ENCODE peak calls at places on chromosomes 1 and 21, in nine cellular contexts. One of them, this sample, is unnamed. For H3K4me1, the result is how much of the 10 kb centered on the place peaks cover.

GRCh38 chr1:19704247-19705113 is 39.8 kb downstream of the HTR6 start:
- DNase-seq in CD8-positive, alpha-beta T cell: peak
- DNase-seq in thoracic aorta: peak
- DNase-seq in hepatocyte: peak
- DNase-seq in cardiac muscle cell: peak
- DNase-seq in mammary epithelial cell: peak
- DNase-seq in HCT116: peak
- DNase-seq in esophagus squamous epithelium: no peak
- DNase-seq in left ventricle myocardium inferior: peak
- DNase-seq in this sample: peak

GRCh38 chr1:8025061-8025670 is 943 bp downstream of the ERRFI1 start:
- DNase-seq in CD8-positive, alpha-beta T cell: no peak
- DNase-seq in thoracic aorta: no peak
- DNase-seq in hepatocyte: no peak
- DNase-seq in cardiac muscle cell: peak
- DNase-seq in mammary epithelial cell: peak
- DNase-seq in HCT116: no peak
- DNase-seq in esophagus squamous epithelium: no peak
- DNase-seq in left ventricle myocardium inferior: no peak
- DNase-seq in this sample: no peak

GRCh38 chr21:45226540-45227326 is 61.0 kb downstream of the POFUT2 start:
- DNase-seq in CD8-positive, alpha-beta T cell: no peak
- DNase-seq in thoracic aorta: no peak
- DNase-seq in hepatocyte: no peak
- DNase-seq in cardiac muscle cell: no peak
- DNase-seq in mammary epithelial cell: peak
- DNase-seq in HCT116: no peak
- DNase-seq in esophagus squamous epithelium: no peak
- DNase-seq in left ventricle myocardium inferior: no peak
- DNase-seq in this sample: no peak

GRCh38 chr1:198359024-198359653 is 181.3 kb downstream of the ATP6V1G3 start:
- DNase-seq in CD8-positive, alpha-beta T cell: no peak
- DNase-seq in thoracic aorta: no peak
- DNase-seq in hepatocyte: peak
- DNase-seq in cardiac muscle cell: peak
- DNase-seq in mammary epithelial cell: no peak
- DNase-seq in HCT116: peak
- DNase-seq in esophagus squamous epithelium: no peak
- DNase-seq in left ventricle myocardium inferior: no peak
- DNase-seq in this sample: no peak

GRCh38 chr1:44932151-44932550 is 54.2 kb downstream of the EIF2B3 start:
- DNase-seq in CD8-positive, alpha-beta T cell: no peak
- DNase-seq in thoracic aorta: no peak
- DNase-seq in hepatocyte: no peak
- DNase-seq in cardiac muscle cell: no peak
- DNase-seq in mammary epithelial cell: no peak
- DNase-seq in HCT116: no peak
- DNase-seq in esophagus squamous epithelium: no peak
- DNase-seq in left ventricle myocardium inferior: no peak
- DNase-seq in this sample: no peak

GRCh38 chr1:246144931-246145330 is 362.1 kb downstream of the SMYD3 start:
- DNase-seq in CD8-positive, alpha-beta T cell: no peak
- DNase-seq in thoracic aorta: no peak
- DNase-seq in hepatocyte: no peak
- DNase-seq in cardiac muscle cell: no peak
- DNase-seq in mammary epithelial cell: no peak
- DNase-seq in HCT116: no peak
- DNase-seq in esophagus squamous epithelium: no peak
- DNase-seq in left ventricle myocardium inferior: no peak
- DNase-seq in this sample: no peak

GRCh38 chr1:53580009-53580400 is 120.8 kb downstream of the DMRTB1 start:
- DNase-seq in CD8-positive, alpha-beta T cell: no peak
- DNase-seq in thoracic aorta: no peak
- DNase-seq in hepatocyte: no peak
- DNase-seq in cardiac muscle cell: no peak
- DNase-seq in mammary epithelial cell: no peak
- DNase-seq in HCT116: no peak
- DNase-seq in esophagus squamous epithelium: no peak
- DNase-seq in left ventricle myocardium inferior: no peak
- DNase-seq in this sample: no peak

GRCh38 chr1:74465193-74465681 is 47.2 kb downstream of the LRRC53 start:
- DNase-seq in CD8-positive, alpha-beta T cell: no peak
- DNase-seq in thoracic aorta: no peak
- DNase-seq in hepatocyte: no peak
- DNase-seq in cardiac muscle cell: no peak
- DNase-seq in mammary epithelial cell: no peak
- DNase-seq in HCT116: no peak
- DNase-seq in esophagus squamous epithelium: no peak
- DNase-seq in left ventricle myocardium inferior: no peak
- DNase-seq in this sample: no peak

GRCh38 chr1:109615879-109616278 is 3.5 kb downstream of the GNAT2 start:
- DNase-seq in CD8-positive, alpha-beta T cell: no peak
- DNase-seq in thoracic aorta: no peak
- DNase-seq in hepatocyte: no peak
- DNase-seq in cardiac muscle cell: no peak
- DNase-seq in mammary epithelial cell: no peak
- DNase-seq in HCT116: no peak
- DNase-seq in esophagus squamous epithelium: no peak
- DNase-seq in left ventricle myocardium inferior: no peak
- DNase-seq in this sample: no peak

GRCh38 chr21:26070822-26071425 is 99.6 kb downstream of the APP start:
- DNase-seq in CD8-positive, alpha-beta T cell: peak
- DNase-seq in thoracic aorta: no peak
- DNase-seq in hepatocyte: peak
- DNase-seq in cardiac muscle cell: peak
- DNase-seq in mammary epithelial cell: no peak
- DNase-seq in HCT116: no peak
- DNase-seq in esophagus squamous epithelium: no peak
- DNase-seq in left ventricle myocardium inferior: no peak
- DNase-seq in this sample: peak

GRCh38 chr1:30262158-30262557 is 461.2 kb downstream of the MATN1 start:
- DNase-seq in CD8-positive, alpha-beta T cell: no peak
- DNase-seq in thoracic aorta: no peak
- DNase-seq in hepatocyte: no peak
- DNase-seq in cardiac muscle cell: no peak
- DNase-seq in mammary epithelial cell: no peak
- DNase-seq in HCT116: no peak
- DNase-seq in esophagus squamous epithelium: no peak
- DNase-seq in left ventricle myocardium inferior: no peak
- DNase-seq in this sample: no peak

GRCh38 chr1:214476958-214477870 is 74.2 kb downstream of the PTPN14 start:
- DNase-seq in CD8-positive, alpha-beta T cell: no peak
- DNase-seq in thoracic aorta: no peak
- DNase-seq in hepatocyte: no peak
- DNase-seq in cardiac muscle cell: peak
- DNase-seq in mammary epithelial cell: peak
- DNase-seq in HCT116: no peak
- DNase-seq in esophagus squamous epithelium: no peak
- DNase-seq in left ventricle myocardium inferior: no peak
- DNase-seq in this sample: peak

GRCh38 chr21:35400233-35400939 is 351.3 kb upstream of the RUNX1 start:
- DNase-seq in CD8-positive, alpha-beta T cell: peak
- DNase-seq in thoracic aorta: no peak
- DNase-seq in hepatocyte: peak
- DNase-seq in cardiac muscle cell: peak
- DNase-seq in mammary epithelial cell: peak
- DNase-seq in HCT116: peak
- DNase-seq in esophagus squamous epithelium: no peak
- DNase-seq in left ventricle myocardium inferior: no peak
- DNase-seq in this sample: no peak

GRCh38 chr1:1402081-1402900 is 3.2 kb upstream of the CCNL2 start:
- DNase-seq in CD8-positive, alpha-beta T cell: no peak
- DNase-seq in thoracic aorta: no peak
- DNase-seq in hepatocyte: peak
- DNase-seq in cardiac muscle cell: peak
- DNase-seq in mammary epithelial cell: peak
- DNase-seq in HCT116: peak
- DNase-seq in esophagus squamous epithelium: no peak
- DNase-seq in left ventricle myocardium inferior: no peak
- DNase-seq in this sample: no peak

GRCh38 chr1:114454539-114454938 is 56.5 kb downstream of the TRIM33 start:
- DNase-seq in CD8-positive, alpha-beta T cell: no peak
- DNase-seq in thoracic aorta: no peak
- DNase-seq in hepatocyte: no peak
- DNase-seq in cardiac muscle cell: no peak
- DNase-seq in mammary epithelial cell: no peak
- DNase-seq in HCT116: no peak
- DNase-seq in esophagus squamous epithelium: no peak
- DNase-seq in left ventricle myocardium inferior: no peak
- DNase-seq in this sample: no peak

GRCh38 chr21:38809170-38809878 is 3.6 kb downstream of the ETS2 start:
- DNase-seq in CD8-positive, alpha-beta T cell: no peak
- DNase-seq in thoracic aorta: no peak
- DNase-seq in hepatocyte: no peak
- DNase-seq in cardiac muscle cell: no peak
- DNase-seq in mammary epithelial cell: no peak
- DNase-seq in HCT116: no peak
- DNase-seq in esophagus squamous epithelium: no peak
- DNase-seq in left ventricle myocardium inferior: no peak
- DNase-seq in this sample: no peak

GRCh38 chr1:30538906-30539855 is 184.2 kb downstream of the MATN1 start:
- DNase-seq in CD8-positive, alpha-beta T cell: no peak
- DNase-seq in thoracic aorta: no peak
- DNase-seq in hepatocyte: no peak
- DNase-seq in cardiac muscle cell: no peak
- DNase-seq in mammary epithelial cell: no peak
- DNase-seq in HCT116: no peak
- DNase-seq in esophagus squamous epithelium: no peak
- DNase-seq in left ventricle myocardium inferior: no peak
- DNase-seq in this sample: no peak

GRCh38 chr1:111369645-111370044 is 57.9 kb downstream of the OVGP1 start:
- DNase-seq in CD8-positive, alpha-beta T cell: no peak
- DNase-seq in thoracic aorta: no peak
- DNase-seq in hepatocyte: no peak
- DNase-seq in cardiac muscle cell: no peak
- DNase-seq in mammary epithelial cell: no peak
- DNase-seq in HCT116: no peak
- DNase-seq in esophagus squamous epithelium: no peak
- DNase-seq in left ventricle myocardium inferior: no peak
- DNase-seq in this sample: no peak

GRCh38 chr1:181126871-181127587 is 38.5 kb downstream of the IER5 start:
- DNase-seq in CD8-positive, alpha-beta T cell: no peak
- DNase-seq in thoracic aorta: no peak
- DNase-seq in hepatocyte: peak
- DNase-seq in cardiac muscle cell: no peak
- DNase-seq in mammary epithelial cell: peak
- DNase-seq in HCT116: no peak
- DNase-seq in esophagus squamous epithelium: no peak
- DNase-seq in left ventricle myocardium inferior: no peak
- DNase-seq in this sample: no peak

GRCh38 chr21:45145146-45145545 is 70.8 kb downstream of the ADARB1 start:
- DNase-seq in CD8-positive, alpha-beta T cell: no peak
- DNase-seq in thoracic aorta: no peak
- DNase-seq in hepatocyte: no peak
- DNase-seq in cardiac muscle cell: no peak
- DNase-seq in mammary epithelial cell: no peak
- DNase-seq in HCT116: no peak
- DNase-seq in esophagus squamous epithelium: no peak
- DNase-seq in left ventricle myocardium inferior: no peak
- DNase-seq in this sample: no peak

GRCh38 chr1:243837907-243838546 is 12.0 kb downstream of the AKT3 start:
- DNase-seq in CD8-positive, alpha-beta T cell: no peak
- DNase-seq in thoracic aorta: no peak
- DNase-seq in hepatocyte: no peak
- DNase-seq in cardiac muscle cell: no peak
- DNase-seq in mammary epithelial cell: no peak
- DNase-seq in HCT116: no peak
- DNase-seq in esophagus squamous epithelium: no peak
- DNase-seq in left ventricle myocardium inferior: no peak
- DNase-seq in this sample: no peak

GRCh38 chr1:243831463-243831862 is 18.6 kb downstream of the AKT3 start:
- DNase-seq in CD8-positive, alpha-beta T cell: no peak
- DNase-seq in thoracic aorta: no peak
- DNase-seq in hepatocyte: no peak
- DNase-seq in cardiac muscle cell: peak
- DNase-seq in mammary epithelial cell: no peak
- DNase-seq in HCT116: no peak
- DNase-seq in esophagus squamous epithelium: no peak
- DNase-seq in left ventricle myocardium inferior: no peak
- DNase-seq in this sample: no peak

GRCh38 chr1:243834130-243834529 is 15.9 kb downstream of the AKT3 start:
- DNase-seq in CD8-positive, alpha-beta T cell: no peak
- DNase-seq in thoracic aorta: no peak
- DNase-seq in hepatocyte: no peak
- DNase-seq in cardiac muscle cell: no peak
- DNase-seq in mammary epithelial cell: no peak
- DNase-seq in HCT116: no peak
- DNase-seq in esophagus squamous epithelium: no peak
- DNase-seq in left ventricle myocardium inferior: no peak
- DNase-seq in this sample: no peak
- TF ChIP-seq CTCF in CD8-positive, alpha-beta T cell: no peak
- TF ChIP-seq CTCF in thoracic aorta: no peak
- TF ChIP-seq CTCF in hepatocyte: no peak
- TF ChIP-seq CTCF in cardiac muscle cell: no peak
- TF ChIP-seq CTCF in mammary epithelial cell: no peak
- TF ChIP-seq CTCF in HCT116: no peak
- TF ChIP-seq CTCF in esophagus squamous epithelium: no peak
- TF ChIP-seq CTCF in left ventricle myocardium inferior: no peak
- TF ChIP-seq CTCF in this sample: no peak

DNA sequence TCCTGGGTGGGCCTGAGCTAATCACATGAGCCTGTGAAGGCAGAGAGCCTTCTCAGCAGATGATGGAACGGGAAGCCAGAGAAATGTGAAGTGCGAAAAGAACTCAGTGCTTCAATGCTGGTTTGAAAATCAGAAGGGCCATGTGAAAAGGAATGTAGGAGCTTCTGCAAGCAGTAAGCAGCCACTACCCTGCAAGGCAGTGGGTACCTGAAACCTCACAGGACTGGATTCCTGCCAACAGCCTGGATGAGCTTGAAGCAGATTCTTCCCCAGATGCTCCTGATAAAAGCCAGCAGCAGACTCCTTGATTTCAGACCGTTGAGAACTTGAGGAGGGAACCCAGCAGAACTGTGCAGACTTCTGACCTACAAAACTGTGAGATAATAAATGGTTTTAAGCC is 158.6 kb downstream of the SYT2 start:
- DNase-seq in CD8-positive, alpha-beta T cell: no peak
- DNase-seq in thoracic aorta: no peak
- DNase-seq in hepatocyte: peak
- DNase-seq in cardiac muscle cell: no peak
- DNase-seq in mammary epithelial cell: no peak
- DNase-seq in HCT116: no peak
- DNase-seq in esophagus squamous epithelium: no peak
- DNase-seq in left ventricle myocardium inferior: no peak
- DNase-seq in this sample: no peak
- H3K27ac ChIP-seq in CD8-positive, alpha-beta T cell: no peak
- H3K27ac ChIP-seq in thoracic aorta: peak
- H3K27ac ChIP-seq in hepatocyte: peak
- H3K27ac ChIP-seq in cardiac muscle cell: peak
- H3K27ac ChIP-seq in mammary epithelial cell: no peak
- H3K27ac ChIP-seq in HCT116: no peak
- H3K27ac ChIP-seq in esophagus squamous epithelium: peak
- H3K27ac ChIP-seq in left ventricle myocardium inferior: peak
- H3K27ac ChIP-seq in this sample: no peak

GRCh38 chr1:116557323-116557878 is 13.4 kb downstream of the CD58 start:
- DNase-seq in CD8-positive, alpha-beta T cell: no peak
- DNase-seq in thoracic aorta: no peak
- DNase-seq in hepatocyte: no peak
- DNase-seq in cardiac muscle cell: no peak
- DNase-seq in mammary epithelial cell: no peak
- DNase-seq in HCT116: no peak
- DNase-seq in esophagus squamous epithelium: no peak
- DNase-seq in left ventricle myocardium inferior: no peak
- DNase-seq in this sample: no peak
- H3K4me1 ChIP-seq in CD8-positive, alpha-beta T cell: under half
- H3K4me1 ChIP-seq in thoracic aorta: under half
- H3K4me1 ChIP-seq in hepatocyte: under half
- H3K4me1 ChIP-seq in cardiac muscle cell: under half
- H3K4me1 ChIP-seq in mammary epithelial cell: under half
- H3K4me1 ChIP-seq in HCT116: under half
- H3K4me1 ChIP-seq in esophagus squamous epithelium: under half
- H3K4me1 ChIP-seq in left ventricle myocardium inferior: half or more
- H3K4me1 ChIP-seq in this sample: under half

GRCh38 chr21:43826623-43826974 is 37.2 kb downstream of the RRP1 start:
- DNase-seq in CD8-positive, alpha-beta T cell: no peak
- DNase-seq in thoracic aorta: no peak
- DNase-seq in hepatocyte: peak
- DNase-seq in cardiac muscle cell: no peak
- DNase-seq in mammary epithelial cell: no peak
- DNase-seq in HCT116: no peak
- DNase-seq in esophagus squamous epithelium: no peak
- DNase-seq in left ventricle myocardium inferior: no peak
- DNase-seq in this sample: no peak
- TF ChIP-seq CTCF in CD8-positive, alpha-beta T cell: no peak
- TF ChIP-seq CTCF in thoracic aorta: no peak
- TF ChIP-seq CTCF in hepatocyte: no peak
- TF ChIP-seq CTCF in cardiac muscle cell: no peak
- TF ChIP-seq CTCF in mammary epithelial cell: no peak
- TF ChIP-seq CTCF in HCT116: no peak
- TF ChIP-seq CTCF in esophagus squamous epithelium: no peak
- TF ChIP-seq CTCF in left ventricle myocardium inferior: no peak
- TF ChIP-seq CTCF in this sample: no peak

This sample was measured in lung.